ENCODE peak calls at places on chromosome 6, in eight cellular contexts. One of them, this sample, is unnamed.

GRCh38 chr6:114042267-114043075 is 71.5 kb upstream of the HDAC2 start:
- DNase-seq in activated CD4-positive, alpha-beta T cell treated with anti-CD3 and anti-CD28 coated beads for 1 hour: no peak
- DNase-seq in A549: no peak
- DNase-seq in NCI-H345: no peak
- DNase-seq in progenitor cell of endocrine pancreas: no peak
- DNase-seq in IMR-90: no peak
- DNase-seq in colonic mucosa: no peak
- DNase-seq in HT-29: no peak
- DNase-seq in this sample: no peak

GRCh38 chr6:1608976-1609661 is 596 bp upstream of the FOXC1 start:
- DNase-seq in A549: no peak
- DNase-seq in progenitor cell of endocrine pancreas: no peak
- DNase-seq in colonic mucosa: no peak
- DNase-seq in NCI-H345: peak; percentile 45
- DNase-seq in IMR-90: peak; percentile 8
- DNase-seq in HT-29: peak; percentile 33
- DNase-seq in activated CD4-positive, alpha-beta T cell treated with anti-CD3 and anti-CD28 coated beads for 1 hour: no peak
- DNase-seq in this sample: no peak

GRCh38 chr6:167953551-167953950 is 43.9 kb upstream of the KIF25 start:
- DNase-seq in activated CD4-positive, alpha-beta T cell treated with anti-CD3 and anti-CD28 coated beads for 1 hour: no peak
- DNase-seq in colonic mucosa: no peak
- DNase-seq in progenitor cell of endocrine pancreas: no peak
- DNase-seq in NCI-H345: no peak
- DNase-seq in IMR-90: no peak
- DNase-seq in A549: no peak
- DNase-seq in HT-29: no peak
- DNase-seq in this sample: no peak

GRCh38 chr6:138568997-138569396 is 69.7 kb upstream of the NHSL1 start:
- DNase-seq in HT-29: no peak
- DNase-seq in progenitor cell of endocrine pancreas: no peak
- DNase-seq in NCI-H345: no peak
- DNase-seq in colonic mucosa: no peak
- DNase-seq in IMR-90: no peak
- DNase-seq in activated CD4-positive, alpha-beta T cell treated with anti-CD3 and anti-CD28 coated beads for 1 hour: no peak
- DNase-seq in A549: no peak
- DNase-seq in this sample: no peak

GRCh38 chr6:69867075-69867911 is 937 bp downstream of the COL19A1 start:
- DNase-seq in A549: peak; percentile 5
- DNase-seq in HT-29: no peak
- DNase-seq in activated CD4-positive, alpha-beta T cell treated with anti-CD3 and anti-CD28 coated beads for 1 hour: peak; percentile 43
- DNase-seq in NCI-H345: peak; percentile 49
- DNase-seq in colonic mucosa: peak; percentile 37
- DNase-seq in IMR-90: peak; percentile 0
- DNase-seq in progenitor cell of endocrine pancreas: peak; percentile 72
- DNase-seq in this sample: peak; percentile 77

GRCh38 chr6:113645986-113646385 is 211.2 kb upstream of the MARCKS start:
- DNase-seq in IMR-90: no peak
- DNase-seq in colonic mucosa: no peak
- DNase-seq in NCI-H345: no peak
- DNase-seq in A549: no peak
- DNase-seq in activated CD4-positive, alpha-beta T cell treated with anti-CD3 and anti-CD28 coated beads for 1 hour: no peak
- DNase-seq in HT-29: no peak
- DNase-seq in progenitor cell of endocrine pancreas: no peak
- DNase-seq in this sample: no peak

GRCh38 chr6:6825986-6826901 is 237.7 kb downstream of the LY86 start:
- DNase-seq in HT-29: peak; percentile 31
- DNase-seq in IMR-90: no peak
- DNase-seq in NCI-H345: peak; percentile 27
- DNase-seq in progenitor cell of endocrine pancreas: no peak
- DNase-seq in colonic mucosa: peak; percentile 60
- DNase-seq in activated CD4-positive, alpha-beta T cell treated with anti-CD3 and anti-CD28 coated beads for 1 hour: no peak
- DNase-seq in A549: no peak
- DNase-seq in this sample: no peak

GRCh38 chr6:99393366-99393697 is 663 bp downstream of the COQ3 start:
- DNase-seq in NCI-H345: no peak
- DNase-seq in IMR-90: no peak
- DNase-seq in activated CD4-positive, alpha-beta T cell treated with anti-CD3 and anti-CD28 coated beads for 1 hour: no peak
- DNase-seq in A549: no peak
- DNase-seq in progenitor cell of endocrine pancreas: no peak
- DNase-seq in HT-29: no peak
- DNase-seq in colonic mucosa: no peak
- DNase-seq in this sample: no peak

GRCh38 chr6:32816746-32817204 is at the start of gene HLA-DOB:
- DNase-seq in NCI-H345: no peak
- DNase-seq in IMR-90: peak; percentile 10
- DNase-seq in A549: peak; percentile 7
- DNase-seq in HT-29: peak; percentile 65
- DNase-seq in colonic mucosa: no peak
- DNase-seq in progenitor cell of endocrine pancreas: no peak
- DNase-seq in activated CD4-positive, alpha-beta T cell treated with anti-CD3 and anti-CD28 coated beads for 1 hour: no peak
- DNase-seq in this sample: no peak

This sample was measured in type B pancreatic cell.